ENCODE peak calls at places on chromosomes 4 and X, in eight cellular contexts. T is GM23248, Q is HCT116, Z is MM.1S, A is OCI-LY7, S is PC-9, U is hepatocyte, D is SK-N-SH. Y is an unnamed sample. For H3K9me2, the result is how much of the 10 kb centered on the place peaks cover.

GRCh38 chr4:98938386-98938785 is 9.5 kb upstream of the EIF4E start:
- DNase-seq in T (peak), Q (no peak), Z (no peak), A (no peak), S (peak), U (peak), D (no peak), Y (no peak)

GRCh38 chr4:22743290-22743689 is 50.6 kb downstream of the GBA3 start:
- DNase-seq in T (no peak), Q (no peak), Z (no peak), A (no peak), S (no peak), U (no peak), D (no peak), Y (no peak)

GRCh38 chrX:78024349-78025108 is 55.1 kb upstream of the PGAM4 start:
- DNase-seq in T (peak), Q (peak), Z (peak), A (peak), S (peak), U (peak), D (peak), Y (peak)

GRCh38 chrX:12949927-12950656 is 24.8 kb upstream of the TMSB4X start:
- DNase-seq in T (peak), Q (no peak), Z (peak), A (peak), S (no peak), U (peak), D (no peak), Y (no peak)

GRCh38 chrX:118251251-118251650 is 94.7 kb upstream of the WDR44 start:
- DNase-seq in T (peak), Q (no peak), Z (no peak), A (no peak), S (no peak), U (no peak), D (no peak), Y (no peak)

GRCh38 chr4:139050436-139050835 is 34.9 kb downstream of the NOCT start:
- DNase-seq in T (no peak), Q (no peak), Z (no peak), A (no peak), S (no peak), U (no peak), D (no peak), Y (no peak)

GRCh38 chrX:40108084-40108958 is 10.6 kb upstream of the BCOR start:
- DNase-seq in T (peak), Q (no peak), Z (no peak), A (no peak), S (no peak), U (peak), D (no peak), Y (peak)

GRCh38 chr4:848307-848691 is 22.4 kb upstream of the CPLX1 start:
- DNase-seq in T (no peak), Q (no peak), Z (no peak), A (no peak), S (no peak), U (no peak), D (peak), Y (no peak)

GRCh38 chr4:144985536-144985935 is 112.5 kb downstream of the ANAPC10 start:
- DNase-seq in T (peak), Q (no peak), Z (no peak), A (no peak), S (no peak), U (no peak), D (no peak), Y (no peak)

GRCh38 chr4:175385797-175386196 is 426.3 kb downstream of the GPM6A start:
- DNase-seq in T (peak), Q (no peak), Z (no peak), A (no peak), S (no peak), U (no peak), D (no peak), Y (no peak)

GRCh38 chrX:1531106-1531890 is 5.7 kb downstream of the P2RY8 start:
- DNase-seq in T (no peak), Q (no peak), Z (no peak), A (no peak), S (no peak), U (no peak), D (no peak), Y (no peak)

GRCh38 chr4:42331914-42332368 is 65.3 kb upstream of the SHISA3 start:
- DNase-seq in T (peak), Q (peak), Z (no peak), A (no peak), S (no peak), U (peak), D (no peak), Y (no peak)

GRCh38 chrX:4239650-4240540 is 526.4 kb upstream of the PRKX start:
- DNase-seq in T (no peak), Q (no peak), Z (peak), A (peak), S (no peak), U (no peak), D (no peak), Y (no peak)

GRCh38 chrX:23854122-23854521 is 53.6 kb downstream of the APOO start:
- DNase-seq in T (no peak), Q (no peak), Z (no peak), A (no peak), S (no peak), U (no peak), D (no peak), Y (no peak)

GRCh38 chrX:72114306-72114705 is 17.4 kb downstream of the RTL5 start:
- DNase-seq in T (no peak), Q (no peak), Z (no peak), A (no peak), S (no peak), U (no peak), D (no peak), Y (no peak)

GRCh38 chr4:85720736-85721135 is 245.8 kb downstream of the ARHGAP24 start:
- DNase-seq in T (peak), Q (no peak), Z (no peak), A (no peak), S (peak), U (peak), D (no peak), Y (no peak)

GRCh38 chr4:85713005-85713404 is 238.1 kb downstream of the ARHGAP24 start:
- DNase-seq in T (no peak), Q (no peak), Z (no peak), A (peak), S (no peak), U (no peak), D (no peak), Y (no peak)

GRCh38 chr4:85717366-85717765 is 242.4 kb downstream of the ARHGAP24 start:
- DNase-seq in T (peak), Q (no peak), Z (no peak), A (peak), S (no peak), U (no peak), D (no peak), Y (no peak)

GRCh38 chr4:85717847-85718246 is 242.9 kb downstream of the ARHGAP24 start:
- DNase-seq in T (peak), Q (no peak), Z (no peak), A (no peak), S (no peak), U (no peak), D (no peak), Y (no peak)

DNA sequence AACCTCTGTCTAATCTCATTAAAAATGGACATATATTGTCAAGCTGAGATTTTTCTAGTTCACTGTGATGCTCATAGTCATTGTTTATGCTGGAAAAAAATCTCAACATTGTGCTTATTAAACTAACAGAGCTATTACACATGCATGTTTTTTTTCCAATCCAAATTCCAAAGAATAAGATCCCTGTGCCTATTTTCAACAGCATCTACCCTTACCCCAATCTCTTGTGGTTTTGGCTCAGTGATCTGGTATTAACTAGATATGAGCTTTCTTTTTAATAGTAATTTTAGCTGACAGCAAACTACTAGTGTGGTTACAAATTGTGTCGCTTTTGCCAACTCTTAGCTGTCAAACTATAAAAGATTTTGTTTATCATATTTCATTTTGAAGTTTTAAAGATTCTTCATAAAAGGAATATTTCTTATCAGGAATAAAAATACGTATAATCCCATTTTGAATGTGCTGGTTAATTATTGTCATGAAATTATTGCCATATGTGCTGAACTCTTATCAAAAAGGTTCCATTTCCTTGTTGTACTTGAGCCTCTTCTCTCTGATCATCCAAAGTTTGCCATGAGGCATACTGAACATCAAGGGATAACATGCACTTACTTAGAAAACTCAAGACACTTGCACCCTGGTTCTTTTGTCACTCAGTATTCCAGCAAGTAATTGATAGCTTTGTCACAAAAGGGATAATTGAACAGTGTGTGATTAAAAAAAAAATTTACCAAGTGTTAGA is 241.2 kb downstream of the ARHGAP24 start:
- DNase-seq in T (no peak), Q (no peak), Z (no peak), A (no peak), S (no peak), U (no peak), D (no peak), Y (no peak)
- H3K9me2 ChIP-seq in T (under half), Q (under half), Z (under half), A (under half), S (under half), U (under half), D (under half), Y (under half)

GRCh38 chr4:112651641-112652040 is 14.7 kb downstream of the LARP7 start:
- DNase-seq in T (no peak), Q (no peak), Z (no peak), A (no peak), S (no peak), U (no peak), D (no peak), Y (peak)

GRCh38 chr4:112650332-112650731 is 13.4 kb downstream of the LARP7 start:
- DNase-seq in T (no peak), Q (no peak), Z (no peak), A (no peak), S (no peak), U (no peak), D (no peak), Y (peak)

GRCh38 chr4:112655270-112655669 is 18.3 kb downstream of the LARP7 start:
- DNase-seq in T (no peak), Q (no peak), Z (no peak), A (no peak), S (no peak), U (no peak), D (no peak), Y (no peak)

GRCh38 chr4:112649055-112649408 is 12.1 kb downstream of the LARP7 start:
- DNase-seq in T (no peak), Q (no peak), Z (no peak), A (no peak), S (no peak), U (no peak), D (no peak), Y (no peak)

GRCh38 chr4:112652216-112652615 is 15.3 kb downstream of the LARP7 start:
- DNase-seq in T (no peak), Q (no peak), Z (no peak), A (no peak), S (no peak), U (no peak), D (no peak), Y (peak)
- H3K9me2 ChIP-seq in T (under half), Q (under half), Z (under half), A (under half), S (under half), U (under half), D (under half), Y (under half)

GRCh38 chr4:95541094-95541493 is 7.7 kb downstream of the UNC5C start:
- DNase-seq in T (no peak), Q (no peak), Z (no peak), A (no peak), S (no peak), U (no peak), D (no peak), Y (no peak)

GRCh38 chr4:95539056-95539455 is 9.7 kb downstream of the UNC5C start:
- DNase-seq in T (no peak), Q (no peak), Z (no peak), A (no peak), S (no peak), U (no peak), D (no peak), Y (no peak)

GRCh38 chr4:95537967-95538485 is 10.7 kb downstream of the UNC5C start:
- DNase-seq in T (no peak), Q (no peak), Z (no peak), A (no peak), S (no peak), U (no peak), D (no peak), Y (no peak)

GRCh38 chr4:95541889-95542607 is 6.7 kb downstream of the UNC5C start:
- DNase-seq in T (no peak), Q (no peak), Z (no peak), A (no peak), S (no peak), U (no peak), D (no peak), Y (no peak)

GRCh38 chr4:95540227-95540626 is 8.5 kb downstream of the UNC5C start:
- DNase-seq in T (no peak), Q (no peak), Z (no peak), A (no peak), S (no peak), U (no peak), D (no peak), Y (no peak)
- H3K9me2 ChIP-seq in T (under half), Q (under half), Z (under half), A (under half), S (under half), U (under half), D (under half), Y (under half)

GRCh38 chr4:109966891-109967481 is 54.3 kb downstream of the EGF start:
- DNase-seq in T (no peak), Q (no peak), Z (no peak), A (no peak), S (peak), U (no peak), D (no peak), Y (no peak)
- H3K9me2 ChIP-seq in T (under half), Q (under half), Z (under half), A (under half), S (under half), U (under half), D (under half), Y (under half)

Y was measured in GM23338.